ENCODE peak calls at places on chromosome 11, in eight cellular contexts. Y is occipital lobe; E is fibroblast of mammary gland; H is posterior vena cava; A is activated CD4-positive, alpha-beta T cell treated with anti-CD3 and anti-CD28 coated beads for 48 hours; U is Peyer's patch; O is germinal center; Q is caudate nucleus. G is an unnamed sample.

GRCh38 chr11:1767399-1768140 is 3.8 kb upstream of the CTSD start:
- DNase-seq in Y (no peak), E (no peak), H (no peak), A (no peak), U (peak; percentile 44), O (no peak), Q (no peak), G (no peak)

GRCh38 chr11:7665473-7666291 is 7.6 kb downstream of the CYB5R2 start:
- DNase-seq in Y (peak; percentile 10), E (peak; percentile 73), H (peak; percentile 94), A (peak; percentile 88), U (peak; percentile 93), O (peak; percentile 88), Q (peak; percentile 61), G (peak; percentile 86)

GRCh38 chr11:76241243-76242000 is 35.1 kb upstream of the WNT11 start:
- DNase-seq in Y (no peak), E (no peak), H (peak; percentile 76), A (no peak), U (no peak), O (no peak), Q (no peak), G (no peak)

GRCh38 chr11:62999649-63000048 is 14.9 kb upstream of the SLC22A6 start:
- DNase-seq in Y (no peak), E (no peak), H (no peak), A (no peak), U (no peak), O (no peak), Q (no peak), G (no peak)

GRCh38 chr11:96761451-96761850 is 371.6 kb downstream of the JRKL start:
- DNase-seq in Y (no peak), E (no peak), H (no peak), A (no peak), U (no peak), O (no peak), Q (no peak), G (no peak)

GRCh38 chr11:4048340-4048739 is 46.3 kb upstream of the RRM1 start:
- DNase-seq in Y (no peak), E (peak; percentile 40), H (no peak), A (no peak), U (no peak), O (no peak), Q (no peak), G (no peak)

GRCh38 chr11:2797741-2798361 is 87.7 kb downstream of the CDKN1C start:
- DNase-seq in Y (no peak), E (no peak), H (peak; percentile 66), A (no peak), U (peak; percentile 42), O (no peak), Q (no peak), G (no peak)

GRCh38 chr11:68223275-68223674 is 10.2 kb upstream of the KMT5B start:
- DNase-seq in Y (no peak), E (no peak), H (no peak), A (no peak), U (no peak), O (no peak), Q (no peak), G (no peak)

GRCh38 chr11:121557348-121557747 is 104.6 kb upstream of the SORL1-AS1 start:
- DNase-seq in Y (no peak), E (peak; percentile 47), H (no peak), A (no peak), U (no peak), O (no peak), Q (no peak), G (no peak)

GRCh38 chr11:110128161-110128560 is 35.0 kb downstream of the ZC3H12C start:
- DNase-seq in Y (no peak), E (peak; percentile 84), H (no peak), A (no peak), U (no peak), O (no peak), Q (no peak), G (no peak)

GRCh38 chr11:3101921-3102640 is 44.9 kb upstream of the CARS1 start:
- DNase-seq in Y (no peak), E (no peak), H (peak; percentile 64), A (no peak), U (peak; percentile 40), O (peak; percentile 2), Q (no peak), G (no peak)

GRCh38 chr11:43837879-43838278 is 42.8 kb upstream of the ALKBH3 start:
- DNase-seq in Y (no peak), E (no peak), H (no peak), A (no peak), U (no peak), O (no peak), Q (no peak), G (no peak)

GRCh38 chr11:118565062-118565461 is 669 bp downstream of the IFT46 start:
- DNase-seq in Y (peak; percentile 17), E (peak; percentile 56), H (peak; percentile 84), A (no peak), U (no peak), O (no peak), Q (no peak), G (no peak)

GRCh38 chr11:6210274-6210955 is 5.1 kb downstream of the C11orf42 start:
- DNase-seq in Y (no peak), E (no peak), H (no peak), A (no peak), U (no peak), O (no peak), Q (no peak), G (no peak)

GRCh38 chr11:127675602-127676001 is 675.0 kb upstream of the KIRREL3 start:
- DNase-seq in Y (no peak), E (no peak), H (no peak), A (no peak), U (no peak), O (no peak), Q (no peak), G (no peak)

G was measured in K562.